ENCODE peak calls at places on chromosomes 11 and 22, in nine cellular contexts. One of them, this sample, is unnamed.

GRCh38 chr11:18452927-18453326 is 2.7 kb upstream of the LDHAL6A start:
- DNase-seq in PC-3: peak; percentile 60
- DNase-seq in sciatic nerve: no peak
- DNase-seq in amygdala: no peak
- DNase-seq in stimulated activated CD4-positive, alpha-beta T cell treated with anti-CD3 and anti-CD28 coated beads, Interleukin-4, amount 100 ng/mL, for 4 hours: no peak
- DNase-seq in IMR-90: peak; percentile 41
- DNase-seq in endothelial cell: no peak
- DNase-seq in transverse colon: no peak
- DNase-seq in activated CD4-positive, alpha-beta T cell treated with anti-CD3 and anti-CD28 coated beads, Interleukin-2, amount 10 ng/mL, durations not matched to agents 7 days and 5 days: no peak
- DNase-seq in this sample: no peak

GRCh38 chr11:45660717-45661416 is 4.6 kb downstream of the CHST1 start:
- DNase-seq in PC-3: no peak
- DNase-seq in sciatic nerve: no peak
- DNase-seq in amygdala: no peak
- DNase-seq in stimulated activated CD4-positive, alpha-beta T cell treated with anti-CD3 and anti-CD28 coated beads, Interleukin-4, amount 100 ng/mL, for 4 hours: no peak
- DNase-seq in IMR-90: no peak
- DNase-seq in endothelial cell: no peak
- DNase-seq in transverse colon: no peak
- DNase-seq in activated CD4-positive, alpha-beta T cell treated with anti-CD3 and anti-CD28 coated beads, Interleukin-2, amount 10 ng/mL, durations not matched to agents 7 days and 5 days: no peak
- DNase-seq in this sample: no peak

GRCh38 chr11:17923213-17923612 is 89.6 kb downstream of the SERGEF start:
- DNase-seq in PC-3: no peak
- DNase-seq in sciatic nerve: no peak
- DNase-seq in amygdala: no peak
- DNase-seq in stimulated activated CD4-positive, alpha-beta T cell treated with anti-CD3 and anti-CD28 coated beads, Interleukin-4, amount 100 ng/mL, for 4 hours: no peak
- DNase-seq in IMR-90: no peak
- DNase-seq in endothelial cell: no peak
- DNase-seq in transverse colon: no peak
- DNase-seq in activated CD4-positive, alpha-beta T cell treated with anti-CD3 and anti-CD28 coated beads, Interleukin-2, amount 10 ng/mL, durations not matched to agents 7 days and 5 days: no peak
- DNase-seq in this sample: no peak

GRCh38 chr11:74025467-74026166 is 16.7 kb upstream of the UCP3 start:
- DNase-seq in PC-3: peak; percentile 87
- DNase-seq in sciatic nerve: no peak
- DNase-seq in amygdala: no peak
- DNase-seq in stimulated activated CD4-positive, alpha-beta T cell treated with anti-CD3 and anti-CD28 coated beads, Interleukin-4, amount 100 ng/mL, for 4 hours: no peak
- DNase-seq in IMR-90: peak; percentile 61
- DNase-seq in endothelial cell: no peak
- DNase-seq in transverse colon: no peak
- DNase-seq in activated CD4-positive, alpha-beta T cell treated with anti-CD3 and anti-CD28 coated beads, Interleukin-2, amount 10 ng/mL, durations not matched to agents 7 days and 5 days: no peak
- DNase-seq in this sample: no peak

GRCh38 chr22:30396871-30397655 is at the start of gene SEC14L2:
- DNase-seq in PC-3: peak; percentile 58
- DNase-seq in sciatic nerve: peak; percentile 84
- DNase-seq in amygdala: peak; percentile 49
- DNase-seq in stimulated activated CD4-positive, alpha-beta T cell treated with anti-CD3 and anti-CD28 coated beads, Interleukin-4, amount 100 ng/mL, for 4 hours: peak; percentile 69
- DNase-seq in IMR-90: peak; percentile 26
- DNase-seq in endothelial cell: peak; percentile 41
- DNase-seq in transverse colon: peak; percentile 78
- DNase-seq in activated CD4-positive, alpha-beta T cell treated with anti-CD3 and anti-CD28 coated beads, Interleukin-2, amount 10 ng/mL, durations not matched to agents 7 days and 5 days: peak; percentile 65
- DNase-seq in this sample: no peak

GRCh38 chr11:68036717-68037239 is 2.0 kb upstream of the TCIRG1 start:
- DNase-seq in PC-3: no peak
- DNase-seq in sciatic nerve: no peak
- DNase-seq in amygdala: no peak
- DNase-seq in stimulated activated CD4-positive, alpha-beta T cell treated with anti-CD3 and anti-CD28 coated beads, Interleukin-4, amount 100 ng/mL, for 4 hours: no peak
- DNase-seq in IMR-90: no peak
- DNase-seq in endothelial cell: no peak
- DNase-seq in transverse colon: peak; percentile 65
- DNase-seq in activated CD4-positive, alpha-beta T cell treated with anti-CD3 and anti-CD28 coated beads, Interleukin-2, amount 10 ng/mL, durations not matched to agents 7 days and 5 days: peak; percentile 24
- DNase-seq in this sample: no peak

GRCh38 chr11:62709262-62710000 is 2.0 kb downstream of the GNG3 start:
- DNase-seq in PC-3: no peak
- DNase-seq in sciatic nerve: peak; percentile 98
- DNase-seq in amygdala: peak; percentile 70
- DNase-seq in stimulated activated CD4-positive, alpha-beta T cell treated with anti-CD3 and anti-CD28 coated beads, Interleukin-4, amount 100 ng/mL, for 4 hours: peak; percentile 89
- DNase-seq in IMR-90: peak; percentile 97
- DNase-seq in endothelial cell: peak; percentile 88
- DNase-seq in transverse colon: peak; percentile 98
- DNase-seq in activated CD4-positive, alpha-beta T cell treated with anti-CD3 and anti-CD28 coated beads, Interleukin-2, amount 10 ng/mL, durations not matched to agents 7 days and 5 days: peak; percentile 98
- DNase-seq in this sample: peak; percentile 90

GRCh38 chr11:70559516-70559915 is 161.2 kb downstream of the CTTN start:
- DNase-seq in PC-3: no peak
- DNase-seq in sciatic nerve: no peak
- DNase-seq in amygdala: no peak
- DNase-seq in stimulated activated CD4-positive, alpha-beta T cell treated with anti-CD3 and anti-CD28 coated beads, Interleukin-4, amount 100 ng/mL, for 4 hours: no peak
- DNase-seq in IMR-90: no peak
- DNase-seq in endothelial cell: no peak
- DNase-seq in transverse colon: no peak
- DNase-seq in activated CD4-positive, alpha-beta T cell treated with anti-CD3 and anti-CD28 coated beads, Interleukin-2, amount 10 ng/mL, durations not matched to agents 7 days and 5 days: no peak
- DNase-seq in this sample: no peak

GRCh38 chr11:129593098-129593497 is 217.4 kb downstream of the BARX2 start:
- DNase-seq in PC-3: peak; percentile 39
- DNase-seq in sciatic nerve: no peak
- DNase-seq in amygdala: no peak
- DNase-seq in stimulated activated CD4-positive, alpha-beta T cell treated with anti-CD3 and anti-CD28 coated beads, Interleukin-4, amount 100 ng/mL, for 4 hours: no peak
- DNase-seq in IMR-90: no peak
- DNase-seq in endothelial cell: no peak
- DNase-seq in transverse colon: no peak
- DNase-seq in activated CD4-positive, alpha-beta T cell treated with anti-CD3 and anti-CD28 coated beads, Interleukin-2, amount 10 ng/mL, durations not matched to agents 7 days and 5 days: no peak
- DNase-seq in this sample: no peak

GRCh38 chr11:129766858-129767604 is 48.6 kb upstream of the TMEM45B start:
- DNase-seq in PC-3: peak; percentile 69
- DNase-seq in sciatic nerve: no peak
- DNase-seq in amygdala: no peak
- DNase-seq in stimulated activated CD4-positive, alpha-beta T cell treated with anti-CD3 and anti-CD28 coated beads, Interleukin-4, amount 100 ng/mL, for 4 hours: peak; percentile 3
- DNase-seq in IMR-90: peak; percentile 23
- DNase-seq in endothelial cell: peak; percentile 53
- DNase-seq in transverse colon: peak; percentile 37
- DNase-seq in activated CD4-positive, alpha-beta T cell treated with anti-CD3 and anti-CD28 coated beads, Interleukin-2, amount 10 ng/mL, durations not matched to agents 7 days and 5 days: peak; percentile 40
- DNase-seq in this sample: no peak

GRCh38 chr22:31577711-31578110 is 81.4 kb downstream of the SFI1 start:
- DNase-seq in PC-3: no peak
- DNase-seq in sciatic nerve: no peak
- DNase-seq in amygdala: no peak
- DNase-seq in stimulated activated CD4-positive, alpha-beta T cell treated with anti-CD3 and anti-CD28 coated beads, Interleukin-4, amount 100 ng/mL, for 4 hours: no peak
- DNase-seq in IMR-90: no peak
- DNase-seq in endothelial cell: no peak
- DNase-seq in transverse colon: no peak
- DNase-seq in activated CD4-positive, alpha-beta T cell treated with anti-CD3 and anti-CD28 coated beads, Interleukin-2, amount 10 ng/mL, durations not matched to agents 7 days and 5 days: no peak
- DNase-seq in this sample: no peak

This sample was measured in non-pigmented ciliary epithelial cell.